ENCODE peak calls at places on chromosomes 4 and X, in five cellular contexts. N is uterus, H is colonic mucosa, E is ascending aorta, I is endodermal cell. Z is an unnamed sample. For H3K4me1, the result is how much of the 10 kb centered on the place peaks cover.

GRCh38 chrX:14039344-14039743 is 9.7 kb upstream of the GEMIN8 start:
- DNase-seq in N (no peak), H (peak), E (no peak), I (peak), Z (peak)

GRCh38 chrX:38109042-38109904 is 102.9 kb downstream of the SYTL5 start:
- DNase-seq in N (no peak), H (peak), E (no peak), I (no peak), Z (no peak)

GRCh38 chr4:2436301-2436700 is 17.5 kb downstream of the CFAP99 start:
- DNase-seq in N (no peak), H (no peak), E (no peak), I (peak), Z (no peak)

GRCh38 chr4:33160126-33160525 is 2440.0 kb downstream of the PCDH7 start:
- DNase-seq in N (no peak), H (no peak), E (no peak), I (peak), Z (peak)

GRCh38 chrX:110881971-110882370 is 86.4 kb upstream of the CHRDL1 start:
- DNase-seq in N (no peak), H (no peak), E (no peak), I (no peak), Z (no peak)

GRCh38 chrX:47239199-47239598 is 6.4 kb downstream of the USP11 start:
- DNase-seq in N (no peak), H (no peak), E (no peak), I (no peak), Z (no peak)

GRCh38 chr4:124594945-124595344 is 117.6 kb downstream of the ANKRD50 start:
- DNase-seq in N (no peak), H (no peak), E (no peak), I (no peak), Z (no peak)

GRCh38 chr4:8731364-8731763 is 138.8 kb downstream of the CPZ start:
- DNase-seq in N (no peak), H (no peak), E (no peak), I (peak), Z (no peak)

GRCh38 chr4:176988226-176988625 is 195.5 kb upstream of the VEGFC start:
- DNase-seq in N (no peak), H (no peak), E (no peak), I (no peak), Z (no peak)

GRCh38 chr4:14668296-14668695 is 334.0 kb upstream of the CPEB2 start:
- DNase-seq in N (no peak), H (no peak), E (no peak), I (no peak), Z (no peak)

GRCh38 chr4:75025432-75025831 is 92.5 kb downstream of the PARM1 start:
- DNase-seq in N (no peak), H (no peak), E (no peak), I (no peak), Z (no peak)

GRCh38 chr4:30536231-30536630 is 183.9 kb upstream of the PCDH7 start:
- DNase-seq in N (no peak), H (no peak), E (no peak), I (no peak), Z (no peak)

GRCh38 chrX:45815389-45815788 is 614.7 kb upstream of the DIPK2B start:
- DNase-seq in N (no peak), H (no peak), E (no peak), I (no peak), Z (no peak)

GRCh38 chr4:8791609-8792008 is 80.0 kb downstream of the HMX1 start:
- DNase-seq in N (no peak), H (no peak), E (no peak), I (no peak), Z (no peak)

GRCh38 chr4:152283806-152284470 is 252.0 kb downstream of the FBXW7 start:
- DNase-seq in N (no peak), H (no peak), E (no peak), I (no peak), Z (no peak)

GRCh38 chrX:123081766-123082165 is 102.3 kb upstream of the GRIA3 start:
- DNase-seq in N (no peak), H (no peak), E (no peak), I (no peak), Z (no peak)

GRCh38 chr4:99462875-99463464 is 27.8 kb upstream of the ADH7 start:
- DNase-seq in N (peak), H (peak), E (peak), I (peak), Z (peak)

GRCh38 chr4:104451573-104451972 is 43.1 kb downstream of the CXXC4 start:
- DNase-seq in N (no peak), H (no peak), E (no peak), I (no peak), Z (no peak)

GRCh38 chr4:80202784-80203553 is 5.7 kb downstream of the PRDM8 start:
- DNase-seq in N (peak), H (no peak), E (no peak), I (peak), Z (peak)

GRCh38 chr4:76197971-76198410 is 15.6 kb downstream of the SCARB2 start:
- DNase-seq in N (peak), H (no peak), E (no peak), I (no peak), Z (no peak)

GRCh38 chrX:110182865-110183264 is 135.0 kb downstream of the AMMECR1 start:
- DNase-seq in N (no peak), H (no peak), E (no peak), I (no peak), Z (no peak)

GRCh38 chrX:9955506-9955905 is 11.7 kb upstream of the CLDN34 start:
- DNase-seq in N (no peak), H (no peak), E (no peak), I (no peak), Z (no peak)

GRCh38 chrX:41921492-41922124 is 1.7 kb downstream of the CASK start:
- DNase-seq in N (no peak), H (no peak), E (no peak), I (no peak), Z (peak)

GRCh38 chrX:2878563-2878962 is 49.8 kb downstream of the GYG2 start:
- DNase-seq in N (no peak), H (no peak), E (no peak), I (no peak), Z (no peak)

GRCh38 chr4:28229092-28229491 is 1368.5 kb downstream of the STIM2 start:
- DNase-seq in N (no peak), H (no peak), E (no peak), I (no peak), Z (no peak)

GRCh38 chrX:135543924-135544323 is 23.5 kb downstream of the INTS6L start:
- DNase-seq in N (no peak), H (peak), E (no peak), I (peak), Z (peak)

DNA sequence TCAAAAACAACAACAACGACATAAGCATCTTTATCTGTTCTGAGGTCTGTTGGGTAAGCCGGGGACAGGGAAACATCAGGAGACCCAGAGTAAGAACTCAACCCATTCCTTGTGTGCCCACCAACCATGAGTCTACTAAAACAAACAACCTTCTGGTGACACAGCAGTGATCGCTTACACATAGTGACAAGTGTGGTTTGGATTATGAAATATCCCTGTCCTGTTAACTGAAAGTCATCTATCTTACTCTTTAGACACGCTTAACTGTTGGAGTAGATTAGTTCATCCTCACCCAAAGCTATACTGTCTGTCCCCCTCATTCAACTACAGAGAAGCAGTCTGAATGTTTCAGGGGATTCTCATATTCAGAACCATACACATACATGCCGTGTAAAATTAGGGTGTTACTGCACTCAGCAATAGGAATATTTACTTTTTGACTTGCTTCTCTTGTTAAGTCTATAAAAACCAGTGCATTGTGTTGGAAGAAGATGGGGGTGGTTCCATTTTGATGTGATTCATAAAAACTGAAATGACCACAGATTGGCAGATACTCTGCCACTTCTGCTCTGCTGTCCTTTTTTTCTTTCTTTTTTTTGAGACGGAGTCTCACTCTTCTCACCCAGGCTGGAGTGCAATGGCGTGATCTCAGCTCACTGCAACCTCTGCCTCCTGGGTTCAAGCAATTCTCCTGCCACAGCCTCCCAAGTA is 27.4 kb downstream of the PHKA2 start:
- DNase-seq in N (no peak), H (no peak), E (no peak), I (no peak), Z (no peak)
- H3K4me1 ChIP-seq in N (under half), H (under half), E (under half), I (under half), Z (under half)

DNA sequence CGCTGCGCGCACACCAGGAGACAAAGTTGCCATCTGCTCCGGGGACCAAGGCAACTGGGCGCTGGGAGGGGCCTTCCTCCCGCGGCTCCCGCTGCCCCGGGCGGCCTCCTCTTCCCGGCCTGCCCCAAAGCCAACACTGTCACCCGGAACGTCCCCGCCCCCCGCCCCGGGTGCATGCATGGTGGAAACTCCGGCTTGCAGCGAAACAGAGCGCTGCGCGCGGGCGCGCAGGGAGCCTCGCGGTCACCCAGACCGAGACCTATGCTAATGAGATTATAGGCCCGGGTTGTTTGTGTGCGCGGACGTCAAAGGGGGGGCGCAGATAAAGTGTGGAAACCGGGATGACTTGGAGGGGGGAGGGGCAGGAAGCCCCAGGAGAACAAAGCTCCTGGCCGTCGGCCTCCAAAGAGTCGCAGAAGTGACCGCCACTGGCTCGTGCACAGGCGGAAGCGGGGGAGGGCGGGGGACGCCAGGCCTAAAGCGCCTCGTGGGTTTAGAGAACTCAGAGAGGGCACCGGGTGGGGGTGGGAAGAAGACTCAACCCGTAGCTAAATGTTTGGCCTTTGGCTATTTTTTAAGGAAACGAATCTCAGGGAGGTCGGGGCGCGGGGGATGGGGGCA is 88.8 kb downstream of the BCOR start:
- DNase-seq in N (peak), H (no peak), E (no peak), I (peak), Z (no peak)
- H3K4me3 ChIP-seq in N (no peak), H (no peak), E (peak), I (peak), Z (no peak)

GRCh38 chrX:40511258-40511657 is 69.5 kb upstream of the ATP6AP2 start:
- DNase-seq in N (no peak), H (no peak), E (no peak), I (no peak), Z (no peak)

GRCh38 chrX:40514376-40514775 is 66.4 kb upstream of the ATP6AP2 start:
- DNase-seq in N (no peak), H (no peak), E (no peak), I (no peak), Z (no peak)

GRCh38 chrX:40508560-40508959 is 72.2 kb upstream of the ATP6AP2 start:
- DNase-seq in N (no peak), H (no peak), E (no peak), I (no peak), Z (no peak)

GRCh38 chrX:40513835-40514234 is 66.9 kb upstream of the ATP6AP2 start:
- DNase-seq in N (no peak), H (no peak), E (no peak), I (no peak), Z (no peak)

DNA sequence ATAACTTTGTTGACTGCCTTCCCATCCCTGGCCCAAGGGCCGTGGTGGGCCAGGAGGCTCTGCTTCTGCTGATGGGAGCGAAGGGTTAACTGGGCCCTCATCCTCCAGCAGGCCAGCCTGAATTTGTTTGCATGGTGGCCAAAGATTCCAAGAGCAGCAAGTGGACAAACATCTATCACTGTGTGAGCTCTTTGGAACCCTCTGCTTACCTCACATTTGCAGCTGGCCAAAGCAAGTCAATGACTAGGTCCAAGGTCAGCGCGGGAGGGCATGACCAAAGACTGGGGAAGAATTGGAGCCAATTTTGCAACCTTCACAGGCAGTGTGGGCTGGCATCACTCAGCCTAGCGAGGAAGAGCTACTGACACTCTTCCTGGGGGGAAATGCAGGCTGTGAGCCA is 67.8 kb upstream of the ATP6AP2 start:
- DNase-seq in N (no peak), H (no peak), E (no peak), I (no peak), Z (no peak)
- TF ChIP-seq CTCF in N (no peak), H (no peak), E (no peak), I (no peak), Z (no peak)

GRCh38 chr4:78661086-78661690 is 109.6 kb downstream of the ANXA3 start:
- DNase-seq in N (no peak), H (no peak), E (no peak), I (no peak), Z (no peak)
- H3K4me1 ChIP-seq in N (under half), H (under half), E (under half), I (under half), Z (under half)

GRCh38 chr4:111869339-111869738 is 275.9 kb upstream of the FAM241A start:
- DNase-seq in N (no peak), H (no peak), E (no peak), I (no peak), Z (no peak)

GRCh38 chr4:111873801-111874200 is 271.5 kb upstream of the FAM241A start:
- DNase-seq in N (no peak), H (no peak), E (no peak), I (no peak), Z (no peak)

GRCh38 chr4:111871802-111872201 is 273.5 kb upstream of the FAM241A start:
- DNase-seq in N (no peak), H (no peak), E (no peak), I (no peak), Z (no peak)
- H3K4me3 ChIP-seq in N (no peak), H (no peak), E (no peak), I (no peak), Z (no peak)

GRCh38 chrX:77622672-77623071 is 163.3 kb downstream of the ATRX start:
- DNase-seq in N (no peak), H (no peak), E (no peak), I (no peak), Z (no peak)

DNA sequence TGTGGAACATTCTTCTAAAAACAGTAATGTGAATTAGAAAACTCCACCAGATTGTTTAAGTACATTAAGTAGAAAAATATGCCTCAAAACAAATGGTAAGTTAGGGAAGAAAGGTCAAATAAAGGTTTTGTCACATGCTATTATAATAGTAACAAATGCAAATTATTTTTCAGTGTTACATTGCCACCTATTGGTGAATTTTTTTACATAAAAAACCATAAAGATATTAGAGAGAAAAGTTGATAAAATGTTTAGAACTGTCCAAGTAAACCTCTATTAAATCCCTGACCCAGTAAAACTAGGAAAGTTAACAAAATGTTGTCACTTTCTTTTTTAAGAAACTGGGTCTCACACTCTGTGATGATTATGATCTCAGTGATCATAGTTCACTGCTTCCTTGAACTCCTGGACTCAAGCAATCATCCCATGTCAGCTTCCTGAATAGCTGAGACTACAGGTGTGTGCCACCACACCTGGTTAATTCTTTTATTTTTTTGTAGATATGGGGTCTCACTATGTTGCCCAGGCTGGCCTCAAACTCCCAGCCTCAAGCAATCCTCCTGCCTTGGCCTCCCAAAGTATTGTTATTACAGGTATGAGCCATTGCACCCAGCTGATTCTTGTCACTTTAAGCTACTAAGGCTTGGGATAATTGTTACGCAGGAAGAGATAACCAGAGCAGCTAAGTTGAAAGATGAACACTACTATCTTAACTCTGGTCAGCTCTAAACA is 157.6 kb downstream of the ATRX start:
- DNase-seq in N (no peak), H (no peak), E (no peak), I (no peak), Z (no peak)
- TF ChIP-seq CTCF in N (no peak), H (no peak), E (no peak), I (peak), Z (no peak)

GRCh38 chr4:38332699-38333098 is 331.3 kb upstream of the KLF3 start:
- DNase-seq in N (no peak), H (no peak), E (no peak), I (no peak), Z (no peak)

GRCh38 chr4:38327174-38327573 is 336.8 kb upstream of the KLF3 start:
- DNase-seq in N (no peak), H (no peak), E (no peak), I (no peak), Z (no peak)

GRCh38 chr4:38328963-38329729 is 334.9 kb upstream of the KLF3 start:
- DNase-seq in N (no peak), H (no peak), E (no peak), I (no peak), Z (no peak)

GRCh38 chr4:38333219-38333618 is 330.8 kb upstream of the KLF3 start:
- DNase-seq in N (no peak), H (no peak), E (no peak), I (no peak), Z (no peak)

GRCh38 chr4:38330321-38330720 is 333.7 kb upstream of the KLF3 start:
- DNase-seq in N (no peak), H (no peak), E (no peak), I (no peak), Z (no peak)
- H3K4me1 ChIP-seq in N (under half), H (under half), E (under half), I (under half), Z (under half)

GRCh38 chr4:10593130-10593529 is 91.4 kb downstream of the CLNK start:
- DNase-seq in N (no peak), H (no peak), E (no peak), I (peak), Z (peak)
- H3K4me3 ChIP-seq in N (no peak), H (no peak), E (no peak), I (no peak), Z (no peak)

GRCh38 chr4:167025651-167026050 is 208.6 kb downstream of the SPOCK3 start:
- DNase-seq in N (no peak), H (no peak), E (no peak), I (no peak), Z (peak)

GRCh38 chr4:167023359-167023925 is 210.9 kb downstream of the SPOCK3 start:
- DNase-seq in N (no peak), H (no peak), E (no peak), I (no peak), Z (no peak)

GRCh38 chr4:167021545-167022155 is 212.6 kb downstream of the SPOCK3 start:
- DNase-seq in N (peak), H (peak), E (peak), I (peak), Z (peak)

GRCh38 chr4:167014944-167015343 is 219.3 kb downstream of the SPOCK3 start:
- DNase-seq in N (no peak), H (no peak), E (no peak), I (no peak), Z (no peak)

DNA sequence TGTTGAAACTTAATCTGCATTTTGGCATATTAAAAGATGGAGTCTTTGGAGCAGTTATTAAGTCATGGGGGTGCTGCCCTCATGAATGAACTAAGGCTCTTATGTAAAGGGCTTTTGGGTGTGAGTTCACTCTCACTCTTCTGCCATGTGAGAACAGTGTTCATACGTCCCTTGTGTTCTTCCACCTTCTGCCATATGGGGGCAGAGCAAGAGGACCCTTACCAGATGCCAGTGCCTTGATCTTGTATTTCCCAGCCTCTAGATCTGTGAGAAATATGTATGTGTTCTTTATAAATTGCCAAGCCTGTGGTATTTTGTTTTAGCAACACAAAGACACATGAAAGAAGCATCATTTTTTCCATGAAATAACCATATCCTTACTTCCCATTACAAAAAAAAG is 213.9 kb downstream of the SPOCK3 start:
- DNase-seq in N (no peak), H (no peak), E (no peak), I (peak), Z (peak)
- TF ChIP-seq CTCF in N (no peak), H (no peak), E (no peak), I (peak), Z (peak)

GRCh38 chrX:106281383-106281782 is 113.3 kb downstream of the PWWP3B start:
- DNase-seq in N (no peak), H (no peak), E (no peak), I (no peak), Z (no peak)
- H3K4me1 ChIP-seq in N (under half), H (under half), E (under half), I (under half), Z (under half)